ENCODE peak calls at places on chromosome 12, in five cellular contexts. D is sigmoid colon, I is ovary, L is A549, K is esophagus muscularis mucosa. V is an unnamed sample. For H3K4me1, the result is how much of the 10 kb centered on the place peaks cover.

GRCh38 chr12:92074889-92075288 is 70.8 kb downstream of the BTG1 start:
- DNase-seq in D (no peak), I (no peak), L (no peak), K (no peak), V (no peak)

GRCh38 chr12:20656600-20656999 is 38.5 kb upstream of the SLCO1C1 start:
- DNase-seq in D (no peak), I (no peak), L (no peak), K (no peak), V (peak)

GRCh38 chr12:53791735-53792326 is 40.1 kb upstream of the CISTR start:
- DNase-seq in D (no peak), I (no peak), L (no peak), K (no peak), V (no peak)

GRCh38 chr12:130517588-130517987 is 179.9 kb downstream of the PIWIL1 start:
- DNase-seq in D (no peak), I (no peak), L (no peak), K (no peak), V (no peak)

GRCh38 chr12:47705571-47706425 is at the start of gene RPAP3:
- DNase-seq in D (peak), I (peak), L (peak), K (peak), V (peak)

GRCh38 chr12:7959278-7960063 is 23.5 kb upstream of the SLC2A3 start:
- DNase-seq in D (no peak), I (no peak), L (no peak), K (no peak), V (peak)

GRCh38 chr12:15899282-15899870 is 11.8 kb upstream of the DERA start:
- DNase-seq in D (no peak), I (no peak), L (no peak), K (no peak), V (no peak)

GRCh38 chr12:1318327-1319031 is 275.9 kb downstream of the FBXL14 start:
- DNase-seq in D (no peak), I (no peak), L (no peak), K (no peak), V (no peak)

GRCh38 chr12:79560165-79560889 is 130.4 kb downstream of the PAWR start:
- DNase-seq in D (no peak), I (no peak), L (no peak), K (no peak), V (no peak)

GRCh38 chr12:77047341-77048202 is 17.8 kb downstream of the E2F7 start:
- DNase-seq in D (no peak), I (no peak), L (no peak), K (no peak), V (no peak)

GRCh38 chr12:110742718-110743570 is at the start of gene PPP1CC:
- DNase-seq in D (peak), I (peak), L (peak), K (peak), V (peak)
- H3K4me1 ChIP-seq in D (under half), I (under half), L (half or more), K (half or more), V (under half)

GRCh38 chr12:9699898-9700605 is 30.5 kb downstream of the CLEC2D start:
- DNase-seq in D (no peak), I (no peak), L (no peak), K (no peak), V (no peak)
- TF ChIP-seq EP300 in D (no peak), I (no peak), L (no peak), K (no peak), V (no peak)

GRCh38 chr12:69898236-69898635 is 73.2 kb downstream of the MYRFL start:
- DNase-seq in D (no peak), I (no peak), L (no peak), K (no peak), V (no peak)

GRCh38 chr12:69894800-69895199 is 69.8 kb downstream of the MYRFL start:
- DNase-seq in D (no peak), I (no peak), L (no peak), K (no peak), V (no peak)

GRCh38 chr12:69900720-69901131 is 75.7 kb downstream of the MYRFL start:
- DNase-seq in D (peak), I (peak), L (peak), K (no peak), V (peak)

GRCh38 chr12:69897744-69898143 is 72.7 kb downstream of the MYRFL start:
- DNase-seq in D (no peak), I (no peak), L (no peak), K (no peak), V (no peak)

DNA sequence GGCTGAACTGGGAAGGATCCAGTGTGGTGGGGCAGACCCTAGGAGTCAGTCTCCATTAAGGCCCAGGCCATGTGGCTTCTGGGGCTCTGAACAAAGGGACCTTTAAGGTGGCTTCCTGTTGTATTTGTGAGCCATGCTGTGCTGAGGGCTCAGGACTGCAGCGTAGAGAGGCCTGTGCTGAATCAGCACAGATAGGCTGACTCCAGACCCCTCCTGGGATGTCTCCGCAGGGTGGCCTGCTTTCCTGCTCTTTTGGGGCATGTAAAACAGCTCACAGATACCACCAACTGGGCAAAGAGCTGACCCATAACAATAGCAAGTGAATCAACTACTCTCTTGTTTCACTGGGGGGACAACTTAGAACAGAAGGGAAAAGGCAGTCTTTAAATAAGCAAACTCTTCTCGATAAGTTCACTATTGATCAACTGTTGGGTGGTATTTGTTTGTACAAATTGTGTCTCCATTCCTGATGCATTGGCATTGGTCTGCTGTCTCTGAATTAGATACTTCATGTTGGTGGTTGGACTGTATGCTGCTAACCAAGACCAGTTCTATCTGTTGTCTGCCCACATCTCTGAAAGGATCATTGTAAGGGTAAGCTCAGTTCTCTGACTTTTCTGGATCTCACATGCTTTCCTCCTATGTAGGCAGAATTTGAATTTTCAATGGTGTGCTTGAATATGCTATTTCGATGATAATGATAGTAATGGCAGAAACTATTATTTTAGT is 71.8 kb downstream of the MYRFL start:
- DNase-seq in D (no peak), I (no peak), L (no peak), K (no peak), V (no peak)
- H3K4me1 ChIP-seq in D (under half), I (under half), L (under half), K (under half), V (under half)

DNA sequence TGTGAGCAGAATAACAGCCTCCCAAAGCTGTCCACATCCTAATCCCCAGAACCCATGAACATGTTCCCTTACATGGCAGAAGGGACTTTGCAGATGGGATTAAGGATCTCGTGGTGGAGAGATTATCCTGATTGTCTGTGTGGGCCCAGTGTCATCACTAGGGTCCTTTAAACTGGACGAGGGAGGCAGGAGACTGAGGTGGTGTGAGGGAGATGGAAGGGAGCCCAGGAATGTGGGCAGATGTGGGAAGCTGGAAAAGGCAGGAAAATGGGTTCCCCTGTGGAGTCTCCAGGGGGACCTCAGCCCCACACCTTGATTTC is 9.7 kb upstream of the KRT80 start:
- DNase-seq in D (no peak), I (no peak), L (no peak), K (no peak), V (no peak)
- TF ChIP-seq EP300 in D (no peak), I (no peak), L (no peak), K (no peak), V (no peak)

V was measured in tibial nerve.